ENCODE peak calls at places on chromosomes 3 and 15, in four cellular contexts. V is astrocyte of the cerebellum, P is GM23338, H is bronchial epithelial cell. N is an unnamed sample.

GRCh38 chr3:38843898-38844297 is 27.9 kb upstream of the SCN10A start:
- DNase-seq in P (peak; percentile 57), V (peak; percentile 48), H (peak; percentile 54), N (peak; percentile 48)

GRCh38 chr3:71101014-71101413 is 482.5 kb downstream of the FOXP1 start:
- DNase-seq in H (peak; percentile 96), V (no peak), P (no peak), N (peak; percentile 52)

GRCh38 chr3:197028711-197029510 is 706 bp downstream of the MELTF start:
- DNase-seq in V (no peak), H (no peak), P (no peak), N (no peak)

GRCh38 chr3:146131616-146132410 is 29.2 kb downstream of the PLOD2 start:
- DNase-seq in P (no peak), H (peak; percentile 38), V (peak; percentile 65), N (peak; percentile 70)

GRCh38 chr3:97827741-97828471 is 6.1 kb downstream of the CRYBG3 start:
- DNase-seq in H (no peak), V (no peak), P (no peak), N (no peak)

GRCh38 chr3:24185738-24186384 is 240.8 kb downstream of the NR1D2 start:
- DNase-seq in H (peak; percentile 68), V (peak; percentile 68), P (peak; percentile 90), N (peak; percentile 61)

GRCh38 chr3:72924055-72924454 is 36.2 kb downstream of the GXYLT2 start:
- DNase-seq in H (no peak), V (no peak), P (peak; percentile 43), N (no peak)

GRCh38 chr3:22040150-22040549 is 289.1 kb upstream of the ZNF385D start:
- DNase-seq in V (no peak), H (no peak), P (no peak), N (no peak)

GRCh38 chr3:32366638-32367368 is 24.9 kb upstream of the CMTM7 start:
- DNase-seq in V (no peak), P (no peak), H (peak; percentile 57), N (peak; percentile 20)

GRCh38 chr15:84595660-84596059 is 5.1 kb upstream of the ZSCAN2 start:
- DNase-seq in H (no peak), V (no peak), P (no peak), N (no peak)

GRCh38 chr15:62453356-62453755 is 288.3 kb upstream of the C2CD4B start:
- DNase-seq in V (no peak), P (no peak), H (peak; percentile 32), N (no peak)

GRCh38 chr15:42577514-42578031 is 2.2 kb downstream of the STARD9 start:
- DNase-seq in H (no peak), V (peak; percentile 85), P (no peak), N (no peak)

GRCh38 chr15:100311099-100311751 is 30.6 kb downstream of the ADAMTS17 start:
- DNase-seq in V (no peak), H (no peak), P (no peak), N (no peak)

GRCh38 chr15:49847436-49847835 is 226.6 kb downstream of the DTWD1 start:
- DNase-seq in H (no peak), V (peak; percentile 49), P (no peak), N (no peak)

GRCh38 chr3:52144796-52145735 is 9.2 kb downstream of the POC1A start:
- DNase-seq in V (no peak), P (no peak), H (no peak), N (no peak)

GRCh38 chr3:78604328-78604727 is 1163.5 kb downstream of the ROBO1 start:
- DNase-seq in V (peak; percentile 41), P (no peak), H (peak; percentile 73), N (peak; percentile 11)

GRCh38 chr3:45473841-45474240 is 85.5 kb downstream of the LARS2 start:
- DNase-seq in H (no peak), V (peak; percentile 72), P (no peak), N (no peak)

GRCh38 chr3:38004415-38005075 is 14.0 kb downstream of the VILL start:
- DNase-seq in P (peak; percentile 78), V (peak; percentile 36), H (peak; percentile 75), N (no peak)

GRCh38 chr3:46849098-46849631 is 14.1 kb downstream of the MYL3 start:
- DNase-seq in P (no peak), V (no peak), H (no peak), N (no peak)

GRCh38 chr3:10534066-10534465 is 28.7 kb upstream of the ATP2B2 start:
- DNase-seq in P (no peak), V (no peak), H (no peak), N (no peak)

DNA sequence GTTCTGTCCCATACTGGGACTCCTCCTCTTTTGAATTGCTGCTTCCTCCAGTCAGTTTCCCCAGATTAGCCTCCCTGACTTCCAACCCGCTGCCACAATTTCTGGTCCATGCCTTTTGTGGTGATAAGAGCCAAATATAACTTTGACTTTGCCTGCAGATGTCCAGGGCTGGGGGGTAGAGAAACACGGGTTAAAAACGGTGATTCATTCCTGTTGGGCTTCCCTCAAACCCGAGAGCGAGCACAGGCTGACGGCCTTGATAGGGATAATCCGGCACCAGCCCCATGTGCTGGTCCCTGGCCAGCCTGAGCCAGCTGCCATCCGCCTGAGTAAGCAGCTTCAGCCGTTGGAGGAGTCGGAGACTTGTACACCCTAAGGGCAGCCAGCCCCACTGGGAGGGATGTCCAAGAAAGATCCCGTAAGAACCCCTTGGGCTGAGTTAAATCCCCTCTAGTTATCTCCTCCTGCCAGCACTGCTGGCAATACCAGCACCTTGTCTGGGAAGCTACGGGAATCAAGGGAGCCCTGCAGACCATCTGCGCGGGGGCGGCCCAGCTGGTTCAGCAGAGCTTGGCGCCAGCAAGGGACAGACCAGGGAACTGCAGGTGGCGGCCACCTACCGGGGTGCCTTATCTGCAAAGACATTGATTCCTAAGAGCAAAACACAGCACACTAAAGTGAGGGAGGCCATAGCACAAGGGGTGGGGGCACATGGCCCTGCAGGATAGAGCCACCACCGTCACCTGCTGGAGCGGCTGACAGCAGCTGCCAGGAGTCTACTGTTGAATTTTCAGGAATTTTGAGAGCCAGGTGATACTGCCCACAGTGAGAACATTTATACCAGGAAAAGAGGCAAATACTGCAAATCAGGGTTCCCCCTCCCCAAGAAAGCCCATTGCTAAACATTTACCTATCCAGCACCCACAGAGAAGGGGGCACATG is 18.1 kb downstream of the CSPG4 start:
- DNase-seq in V (peak; percentile 93), P (peak; percentile 69), H (peak; percentile 92), N (peak; percentile 92)
- TF ChIP-seq CTCF in V (peak; percentile 42), P (peak; percentile 53), H (peak; percentile 60), N (peak; percentile 33)

GRCh38 chr15:68364028-68364659 is 67.8 kb downstream of the ITGA11 start:
- DNase-seq in P (no peak), H (no peak), V (no peak), N (no peak)

GRCh38 chr15:68365770-68366169 is 66.2 kb downstream of the ITGA11 start:
- DNase-seq in V (no peak), H (no peak), P (no peak), N (no peak)

GRCh38 chr15:68366314-68366713 is 65.6 kb downstream of the ITGA11 start:
- DNase-seq in V (no peak), H (no peak), P (peak; percentile 72), N (no peak)

GRCh38 chr15:68364660-68365035 is 67.3 kb downstream of the ITGA11 start:
- DNase-seq in P (no peak), V (no peak), H (no peak), N (no peak)

GRCh38 chr15:68365140-68365745 is 66.7 kb downstream of the ITGA11 start:
- DNase-seq in H (no peak), V (no peak), P (no peak), N (no peak)
- H3K4me3 ChIP-seq in H (no peak overlapping the region), V (no peak overlapping the region), P (no peak overlapping the region), N (no peak overlapping the region)

GRCh38 chr3:169604568-169604967 is 58.9 kb downstream of the MECOM start:
- DNase-seq in H (peak; percentile 24), V (no peak), P (peak; percentile 44), N (no peak)
- TF ChIP-seq CTCF in H (peak; percentile 44), V (peak; percentile 20), P (peak; percentile 61), N (peak; percentile 15)

GRCh38 chr15:67146875-67147381 is 81.5 kb downstream of the SMAD3 start:
- DNase-seq in P (peak; percentile 55), V (peak; percentile 64), H (peak; percentile 98), N (no peak)
- H3K4me3 ChIP-seq in P (no peak overlapping the region), V (no peak overlapping the region), H (no peak overlapping the region), N (no peak overlapping the region)

DNA sequence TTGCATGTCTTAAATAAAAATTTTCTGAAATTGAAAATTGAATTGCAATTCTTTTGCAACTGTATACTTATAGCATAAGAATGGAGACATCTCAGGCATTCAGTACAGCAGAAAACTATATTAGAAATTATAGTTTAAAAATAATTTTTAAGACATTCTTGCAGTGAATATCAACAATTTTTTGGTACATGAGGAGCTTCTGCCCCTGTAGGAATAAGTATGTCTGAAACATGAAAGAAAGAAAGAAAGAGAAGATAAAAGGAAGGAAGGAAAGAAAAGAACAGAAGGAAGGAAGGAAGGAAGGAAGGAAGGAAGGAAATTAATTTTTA is 165.0 kb downstream of the GMNC start:
- DNase-seq in V (no peak), H (no peak), P (no peak), N (no peak)
- TF ChIP-seq CTCF in V (no peak), H (no peak), P (no peak), N (no peak)

GRCh38 chr15:40938530-40938870 is 9.4 kb downstream of the DLL4 start:
- DNase-seq in V (no peak), P (no peak), H (no peak), N (no peak)

GRCh38 chr15:40936234-40936708 is 7.1 kb downstream of the DLL4 start:
- DNase-seq in H (no peak), P (no peak), V (no peak), N (no peak)

GRCh38 chr15:40934457-40934856 is 5.3 kb downstream of the DLL4 start:
- DNase-seq in P (no peak), H (no peak), V (no peak), N (no peak)

GRCh38 chr15:40937762-40938529 is 8.8 kb downstream of the DLL4 start:
- DNase-seq in P (peak; percentile 45), H (peak; percentile 47), V (no peak), N (no peak)

GRCh38 chr15:40936709-40937666 is 7.8 kb downstream of the DLL4 start:
- DNase-seq in H (peak; percentile 33), V (no peak), P (no peak), N (no peak)
- H3K4me3 ChIP-seq in H (no peak overlapping the region), V (no peak overlapping the region), P (no peak overlapping the region), N (no peak overlapping the region)

GRCh38 chr15:25333049-25333448 is 105.8 kb downstream of the UBE3A start:
- DNase-seq in P (no peak), H (no peak), V (peak; percentile 24), N (no peak)
- TF ChIP-seq CTCF in P (no peak), H (no peak), V (no peak), N (no peak)

GRCh38 chr15:92654662-92655061 is 913 bp downstream of the FAM174B start:
- DNase-seq in V (no peak), H (no peak), P (no peak), N (no peak)

GRCh38 chr15:92655178-92655995 is at the start of gene FAM174B:
- DNase-seq in V (no peak), P (peak; percentile 84), H (no peak), N (no peak)

GRCh38 chr15:92653366-92653765 is 2.2 kb downstream of the FAM174B start:
- DNase-seq in H (no peak), P (no peak), V (no peak), N (no peak)

GRCh38 chr15:92652576-92652966 is 3.0 kb downstream of the FAM174B start:
- DNase-seq in H (no peak), V (no peak), P (no peak), N (no peak)

GRCh38 chr15:92653836-92654524 is 1.6 kb downstream of the FAM174B start:
- DNase-seq in V (no peak), H (no peak), P (no peak), N (no peak)
- H3K4me3 ChIP-seq in V (no peak overlapping the region), H (no peak overlapping the region), P (peak overlapping the region; percentile 63), N (no peak overlapping the region)